ENCODE peak calls at places on chromosomes 3 and 15, in six cellular contexts. One of them, this sample, is unnamed.

GRCh38 chr3:68855620-68856019 is 76.7 kb downstream of the TAFA4 start:
- DNase-seq in GM12878: no peak
- DNase-seq in K562: no peak
- DNase-seq in H1: no peak
- DNase-seq in WTC11: no peak
- DNase-seq in GM23338: no peak
- DNase-seq in this sample: no peak

GRCh38 chr15:80367094-80367493 is 37.1 kb upstream of the ARNT2 start:
- DNase-seq in K562: peak
- DNase-seq in GM12878: no peak
- DNase-seq in H1: peak
- DNase-seq in WTC11: peak
- DNase-seq in GM23338: peak
- DNase-seq in this sample: peak

GRCh38 chr15:39628821-39629220 is 47.9 kb downstream of the THBS1 start:
- DNase-seq in K562: no peak
- DNase-seq in GM23338: no peak
- DNase-seq in WTC11: no peak
- DNase-seq in GM12878: no peak
- DNase-seq in H1: no peak
- DNase-seq in this sample: no peak

GRCh38 chr3:170907519-170908234 is 760 bp downstream of the EIF5A2 start:
- DNase-seq in K562: no peak
- DNase-seq in WTC11: no peak
- DNase-seq in GM12878: no peak
- DNase-seq in H1: peak
- DNase-seq in GM23338: no peak
- DNase-seq in this sample: peak

GRCh38 chr15:94040523-94041248 is 190.7 kb upstream of the MCTP2 start:
- DNase-seq in K562: no peak
- DNase-seq in GM23338: no peak
- DNase-seq in H1: no peak
- DNase-seq in WTC11: no peak
- DNase-seq in GM12878: no peak
- DNase-seq in this sample: no peak

GRCh38 chr3:185756477-185756876 is 68.4 kb downstream of the IGF2BP2 start:
- DNase-seq in GM23338: no peak
- DNase-seq in GM12878: no peak
- DNase-seq in H1: no peak
- DNase-seq in WTC11: no peak
- DNase-seq in K562: no peak
- DNase-seq in this sample: no peak

GRCh38 chr3:39234705-39235104 is 42.3 kb upstream of the XIRP1 start:
- DNase-seq in K562: no peak
- DNase-seq in WTC11: no peak
- DNase-seq in GM23338: no peak
- DNase-seq in GM12878: no peak
- DNase-seq in H1: no peak
- DNase-seq in this sample: no peak

GRCh38 chr3:64321747-64322146 is 96.5 kb upstream of the PRICKLE2 start:
- DNase-seq in GM23338: peak
- DNase-seq in K562: no peak
- DNase-seq in H1: no peak
- DNase-seq in GM12878: no peak
- DNase-seq in WTC11: no peak
- DNase-seq in this sample: no peak

GRCh38 chr3:98560911-98561310 is 29.1 kb downstream of the GPR15 start:
- DNase-seq in GM23338: no peak
- DNase-seq in GM12878: no peak
- DNase-seq in WTC11: no peak
- DNase-seq in K562: no peak
- DNase-seq in H1: no peak
- DNase-seq in this sample: no peak

GRCh38 chr3:73827658-73828313 is 203.0 kb upstream of the PDZRN3 start:
- DNase-seq in GM23338: no peak
- DNase-seq in H1: no peak
- DNase-seq in WTC11: no peak
- DNase-seq in K562: no peak
- DNase-seq in GM12878: no peak
- DNase-seq in this sample: no peak

GRCh38 chr15:74044267-74045110 is 37.9 kb downstream of the GOLGA6A start:
- DNase-seq in GM12878: no peak
- DNase-seq in H1: no peak
- DNase-seq in K562: peak
- DNase-seq in GM23338: no peak
- DNase-seq in WTC11: no peak
- DNase-seq in this sample: no peak

GRCh38 chr3:177335728-177336127 is 138.4 kb upstream of the TBL1XR1 start:
- DNase-seq in WTC11: no peak
- DNase-seq in GM12878: no peak
- DNase-seq in K562: no peak
- DNase-seq in H1: no peak
- DNase-seq in GM23338: no peak
- DNase-seq in this sample: no peak

GRCh38 chr15:42203891-42204290 is 4.2 kb downstream of the VPS39 start:
- DNase-seq in WTC11: no peak
- DNase-seq in H1: no peak
- DNase-seq in GM12878: no peak
- DNase-seq in GM23338: no peak
- DNase-seq in K562: no peak
- DNase-seq in this sample: no peak

GRCh38 chr3:65873869-65874268 is 164.8 kb downstream of the MAGI1 start:
- DNase-seq in GM12878: no peak
- DNase-seq in H1: no peak
- DNase-seq in GM23338: no peak
- DNase-seq in K562: no peak
- DNase-seq in WTC11: no peak
- DNase-seq in this sample: no peak

GRCh38 chr3:65875395-65876027 is 163.2 kb downstream of the MAGI1 start:
- DNase-seq in GM23338: no peak
- DNase-seq in WTC11: no peak
- DNase-seq in K562: no peak
- DNase-seq in GM12878: no peak
- DNase-seq in H1: no peak
- DNase-seq in this sample: peak

GRCh38 chr3:65867463-65868210 is 171.1 kb downstream of the MAGI1 start:
- DNase-seq in K562: no peak
- DNase-seq in GM12878: no peak
- DNase-seq in GM23338: no peak
- DNase-seq in H1: no peak
- DNase-seq in WTC11: no peak
- DNase-seq in this sample: no peak

GRCh38 chr3:65873028-65873427 is 165.7 kb downstream of the MAGI1 start:
- DNase-seq in K562: no peak
- DNase-seq in H1: no peak
- DNase-seq in GM23338: no peak
- DNase-seq in WTC11: no peak
- DNase-seq in GM12878: no peak
- DNase-seq in this sample: no peak

GRCh38 chr3:65871305-65872141 is 167.2 kb downstream of the MAGI1 start:
- DNase-seq in WTC11: no peak
- DNase-seq in H1: no peak
- DNase-seq in K562: no peak
- DNase-seq in GM12878: no peak
- DNase-seq in GM23338: no peak
- DNase-seq in this sample: peak
- TF ChIP-seq CREB1 in WTC11: no peak
- TF ChIP-seq CREB1 in H1: no peak
- TF ChIP-seq CREB1 in K562: no peak
- TF ChIP-seq CREB1 in GM12878: no peak
- TF ChIP-seq CREB1 in GM23338: no peak
- TF ChIP-seq CREB1 in this sample: peak

GRCh38 chr15:92336588-92336987 is 57.1 kb upstream of the ST8SIA2 start:
- DNase-seq in K562: no peak
- DNase-seq in H1: no peak
- DNase-seq in GM12878: no peak
- DNase-seq in WTC11: no peak
- DNase-seq in GM23338: no peak
- DNase-seq in this sample: no peak

GRCh38 chr15:92339361-92339760 is 54.3 kb upstream of the ST8SIA2 start:
- DNase-seq in GM12878: no peak
- DNase-seq in K562: no peak
- DNase-seq in H1: no peak
- DNase-seq in WTC11: no peak
- DNase-seq in GM23338: no peak
- DNase-seq in this sample: no peak

GRCh38 chr15:92332125-92332899 is 61.4 kb upstream of the ST8SIA2 start:
- DNase-seq in K562: no peak
- DNase-seq in WTC11: no peak
- DNase-seq in GM12878: no peak
- DNase-seq in H1: no peak
- DNase-seq in GM23338: no peak
- DNase-seq in this sample: no peak

GRCh38 chr15:92328207-92328606 is 65.5 kb upstream of the ST8SIA2 start:
- DNase-seq in GM23338: no peak
- DNase-seq in GM12878: no peak
- DNase-seq in WTC11: no peak
- DNase-seq in H1: no peak
- DNase-seq in K562: no peak
- DNase-seq in this sample: no peak

DNA sequence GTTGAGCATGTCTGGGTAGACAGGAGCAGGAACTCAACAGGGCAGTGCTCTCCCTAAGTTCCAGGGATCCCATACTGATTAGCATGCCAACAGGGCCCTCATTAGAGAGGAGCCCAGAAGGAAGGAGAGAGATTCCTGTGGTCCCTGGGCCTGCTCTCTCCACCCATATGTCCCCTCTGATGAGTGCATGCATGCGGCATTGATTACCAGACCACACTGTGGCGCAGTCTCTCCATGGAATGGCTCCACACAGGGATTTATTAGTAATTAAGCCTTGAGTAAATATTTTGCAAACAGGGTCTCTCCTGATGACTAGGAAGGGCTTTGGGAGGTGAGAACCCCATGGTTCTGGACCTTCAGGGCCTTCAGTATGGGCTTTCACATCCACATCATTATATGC is 60.0 kb upstream of the ST8SIA2 start:
- DNase-seq in H1: no peak
- DNase-seq in GM23338: no peak
- DNase-seq in WTC11: no peak
- DNase-seq in GM12878: no peak
- DNase-seq in K562: no peak
- DNase-seq in this sample: no peak
- TF ChIP-seq CREB1 in H1: no peak
- TF ChIP-seq CREB1 in GM23338: no peak
- TF ChIP-seq CREB1 in WTC11: no peak
- TF ChIP-seq CREB1 in GM12878: no peak
- TF ChIP-seq CREB1 in K562: no peak
- TF ChIP-seq CREB1 in this sample: no peak

DNA sequence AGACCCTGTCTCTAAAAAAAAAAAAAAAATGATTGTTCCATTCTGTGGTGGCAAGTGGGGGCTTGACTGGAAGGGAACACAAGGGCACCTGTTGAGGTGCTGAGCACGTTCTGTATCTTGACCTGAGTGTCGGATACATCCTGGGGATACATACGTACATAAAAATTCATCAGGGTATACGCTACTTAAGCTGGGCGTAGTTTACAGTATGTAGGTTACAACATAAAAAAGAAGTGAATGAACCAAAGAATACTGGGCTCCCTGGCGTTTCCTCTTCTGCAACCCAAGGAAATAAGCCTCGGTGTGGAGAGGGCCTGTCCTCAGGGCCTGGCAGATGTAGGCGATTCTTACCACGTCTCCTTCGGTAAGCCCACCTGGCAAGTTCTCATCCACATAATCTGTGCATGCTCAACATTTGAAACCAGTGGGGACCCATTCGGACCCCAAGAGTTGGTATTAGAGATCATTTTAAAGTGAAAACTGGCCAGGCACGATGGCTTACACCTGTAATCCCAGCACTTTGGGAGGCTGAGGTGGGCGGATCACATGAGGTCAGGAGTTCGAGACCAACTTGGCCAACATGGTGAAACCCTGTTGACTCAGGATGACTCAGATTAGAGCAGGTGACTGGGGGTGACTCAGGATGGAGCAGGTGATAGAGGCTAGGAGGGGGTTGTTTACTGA is 5.1 kb upstream of the MUC20 start:
- DNase-seq in GM12878: no peak
- DNase-seq in GM23338: no peak
- DNase-seq in H1: no peak
- DNase-seq in K562: peak
- DNase-seq in WTC11: no peak
- DNase-seq in this sample: peak
- TF ChIP-seq CREB1 in GM12878: no peak
- TF ChIP-seq CREB1 in GM23338: no peak
- TF ChIP-seq CREB1 in H1: no peak
- TF ChIP-seq CREB1 in K562: no peak
- TF ChIP-seq CREB1 in WTC11: no peak
- TF ChIP-seq CREB1 in this sample: no peak

GRCh38 chr3:172750069-172750367 is 508 bp upstream of the ECT2 start:
- DNase-seq in GM23338: no peak
- DNase-seq in H1: no peak
- DNase-seq in K562: no peak
- DNase-seq in GM12878: no peak
- DNase-seq in WTC11: no peak
- DNase-seq in this sample: no peak

GRCh38 chr3:172749201-172749965 is 1.1 kb upstream of the ECT2 start:
- DNase-seq in WTC11: no peak
- DNase-seq in K562: no peak
- DNase-seq in GM23338: peak
- DNase-seq in GM12878: no peak
- DNase-seq in H1: no peak
- DNase-seq in this sample: peak

GRCh38 chr3:172752651-172753050 is 2.1 kb downstream of the ECT2 start:
- DNase-seq in GM12878: no peak
- DNase-seq in H1: no peak
- DNase-seq in GM23338: no peak
- DNase-seq in K562: no peak
- DNase-seq in WTC11: no peak
- DNase-seq in this sample: no peak

GRCh38 chr3:172750368-172751187 is at the start of gene ECT2:
- DNase-seq in WTC11: peak
- DNase-seq in GM23338: peak
- DNase-seq in GM12878: peak
- DNase-seq in H1: peak
- DNase-seq in K562: peak
- DNase-seq in this sample: peak

GRCh38 chr3:172751188-172751571 is 654 bp downstream of the ECT2 start:
- DNase-seq in WTC11: no peak
- DNase-seq in GM12878: no peak
- DNase-seq in K562: peak
- DNase-seq in H1: no peak
- DNase-seq in GM23338: no peak
- DNase-seq in this sample: no peak
- TF ChIP-seq CREB1 in WTC11: no peak
- TF ChIP-seq CREB1 in GM12878: no peak
- TF ChIP-seq CREB1 in K562: no peak
- TF ChIP-seq CREB1 in H1: no peak
- TF ChIP-seq CREB1 in GM23338: no peak
- TF ChIP-seq CREB1 in this sample: no peak

DNA sequence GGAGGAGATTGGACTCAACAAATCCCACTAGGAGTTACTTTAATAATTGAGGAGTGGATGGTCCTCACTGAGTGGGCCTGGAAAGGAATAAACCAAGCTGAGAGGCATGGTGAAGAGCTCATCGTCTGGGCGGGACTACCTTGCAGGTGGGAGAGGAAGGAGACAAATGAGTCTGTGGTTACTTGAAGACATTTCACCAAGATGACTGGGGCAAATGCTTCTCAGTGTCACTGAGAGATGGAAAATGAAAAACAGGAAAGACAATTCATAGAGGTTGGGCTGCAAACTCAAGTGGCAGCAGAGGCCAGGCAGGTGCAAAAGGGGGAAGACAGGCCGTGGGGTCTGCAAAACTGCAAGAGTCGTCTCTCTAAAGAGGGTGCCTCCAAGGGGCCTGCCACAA is 1.5 kb upstream of the ARHGAP31 start:
- DNase-seq in GM23338: no peak
- DNase-seq in WTC11: no peak
- DNase-seq in GM12878: no peak
- DNase-seq in K562: no peak
- DNase-seq in H1: no peak
- DNase-seq in this sample: no peak
- TF ChIP-seq CREB1 in GM23338: no peak
- TF ChIP-seq CREB1 in WTC11: no peak
- TF ChIP-seq CREB1 in GM12878: no peak
- TF ChIP-seq CREB1 in K562: no peak
- TF ChIP-seq CREB1 in H1: no peak
- TF ChIP-seq CREB1 in this sample: no peak

This sample was measured in HepG2.